ENCODE peak calls at places on chromosomes 16 and 17, in four cellular contexts. One of them, this sample, is unnamed.

GRCh38 chr16:46496701-46497100 is 124.5 kb downstream of the SHCBP1 start:
- DNase-seq in heart left ventricle: no peak
- DNase-seq in A673: no peak
- DNase-seq in left ventricle myocardium inferior: no peak
- DNase-seq in this sample: no peak

GRCh38 chr17:6279659-6280058 is 155.3 kb downstream of the AIPL1 start:
- DNase-seq in heart left ventricle: no peak
- DNase-seq in A673: peak
- DNase-seq in left ventricle myocardium inferior: no peak
- DNase-seq in this sample: no peak

GRCh38 chr16:27892879-27893278 is 170.6 kb downstream of the GSG1L start:
- DNase-seq in heart left ventricle: no peak
- DNase-seq in A673: no peak
- DNase-seq in left ventricle myocardium inferior: no peak
- DNase-seq in this sample: no peak

GRCh38 chr16:57270221-57271062 is 14.0 kb downstream of the PLLP start:
- DNase-seq in heart left ventricle: no peak
- DNase-seq in A673: no peak
- DNase-seq in left ventricle myocardium inferior: no peak
- DNase-seq in this sample: no peak

GRCh38 chr17:17021194-17021863 is 20.9 kb upstream of the MPRIP start:
- DNase-seq in heart left ventricle: peak
- DNase-seq in A673: peak
- DNase-seq in left ventricle myocardium inferior: peak
- DNase-seq in this sample: no peak

GRCh38 chr16:85551319-85551978 is 61.7 kb upstream of the GSE1 start:
- DNase-seq in heart left ventricle: no peak
- DNase-seq in A673: no peak
- DNase-seq in left ventricle myocardium inferior: no peak
- DNase-seq in this sample: no peak

GRCh38 chr16:27286446-27286845 is 17.9 kb upstream of the NSMCE1 start:
- DNase-seq in heart left ventricle: peak
- DNase-seq in A673: no peak
- DNase-seq in left ventricle myocardium inferior: no peak
- DNase-seq in this sample: no peak

GRCh38 chr16:64455275-64455674 is 666.6 kb downstream of the CDH11 start:
- DNase-seq in heart left ventricle: no peak
- DNase-seq in A673: no peak
- DNase-seq in left ventricle myocardium inferior: no peak
- DNase-seq in this sample: no peak

GRCh38 chr16:49620868-49621239 is 235.1 kb downstream of the ZNF423 start:
- DNase-seq in heart left ventricle: no peak
- DNase-seq in A673: peak
- DNase-seq in left ventricle myocardium inferior: no peak
- DNase-seq in this sample: no peak

GRCh38 chr17:32774286-32775084 is 102.4 kb downstream of the MYO1D start:
- DNase-seq in heart left ventricle: no peak
- DNase-seq in A673: no peak
- DNase-seq in left ventricle myocardium inferior: no peak
- DNase-seq in this sample: no peak

GRCh38 chr17:32769846-32770245 is 107.1 kb downstream of the MYO1D start:
- DNase-seq in heart left ventricle: no peak
- DNase-seq in A673: no peak
- DNase-seq in left ventricle myocardium inferior: no peak
- DNase-seq in this sample: no peak

GRCh38 chr17:32772453-32773025 is 104.4 kb downstream of the MYO1D start:
- DNase-seq in heart left ventricle: no peak
- DNase-seq in A673: no peak
- DNase-seq in left ventricle myocardium inferior: no peak
- DNase-seq in this sample: no peak

GRCh38 chr17:32771396-32771795 is 105.5 kb downstream of the MYO1D start:
- DNase-seq in heart left ventricle: no peak
- DNase-seq in A673: no peak
- DNase-seq in left ventricle myocardium inferior: no peak
- DNase-seq in this sample: no peak
- H3K27ac ChIP-seq in heart left ventricle: no peak
- H3K27ac ChIP-seq in A673: no peak
- H3K27ac ChIP-seq in left ventricle myocardium inferior: no peak
- H3K27ac ChIP-seq in this sample: no peak

GRCh38 chr16:72287646-72288045 is 115.7 kb upstream of the PMFBP1 start:
- DNase-seq in heart left ventricle: no peak
- DNase-seq in A673: no peak
- DNase-seq in left ventricle myocardium inferior: no peak
- DNase-seq in this sample: no peak

GRCh38 chr16:72295914-72296313 is 124.0 kb upstream of the PMFBP1 start:
- DNase-seq in heart left ventricle: no peak
- DNase-seq in A673: no peak
- DNase-seq in left ventricle myocardium inferior: no peak
- DNase-seq in this sample: no peak

GRCh38 chr16:72291531-72291981 is 119.6 kb upstream of the PMFBP1 start:
- DNase-seq in heart left ventricle: no peak
- DNase-seq in A673: peak
- DNase-seq in left ventricle myocardium inferior: no peak
- DNase-seq in this sample: no peak

GRCh38 chr16:72286936-72287620 is 115.1 kb upstream of the PMFBP1 start:
- DNase-seq in heart left ventricle: no peak
- DNase-seq in A673: no peak
- DNase-seq in left ventricle myocardium inferior: no peak
- DNase-seq in this sample: no peak

DNA sequence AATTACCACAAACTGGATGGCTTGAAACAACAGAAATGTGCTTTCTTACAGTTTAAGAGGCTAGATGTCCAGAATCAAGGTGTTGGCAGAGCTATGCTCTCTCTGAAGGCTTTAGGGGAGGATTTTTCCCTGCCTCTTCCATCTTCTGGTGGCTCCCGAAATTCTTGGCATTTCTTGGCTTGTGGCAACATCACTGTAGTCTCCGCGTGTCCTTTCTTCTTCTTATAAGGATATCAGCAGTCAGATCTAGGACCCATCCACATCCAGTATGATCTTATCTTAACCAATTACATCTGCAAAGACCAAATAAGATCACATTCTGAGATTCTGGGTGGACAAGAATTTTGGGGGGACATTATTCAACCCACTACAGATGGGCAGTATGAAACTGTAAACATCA is 119.2 kb upstream of the PMFBP1 start:
- DNase-seq in heart left ventricle: no peak
- DNase-seq in A673: no peak
- DNase-seq in left ventricle myocardium inferior: no peak
- DNase-seq in this sample: no peak
- H3K27ac ChIP-seq in heart left ventricle: no peak
- H3K27ac ChIP-seq in A673: no peak
- H3K27ac ChIP-seq in left ventricle myocardium inferior: no peak
- H3K27ac ChIP-seq in this sample: no peak

GRCh38 chr16:22192261-22193133 is 13.6 kb upstream of the EEF2K start:
- DNase-seq in heart left ventricle: peak
- DNase-seq in A673: peak
- DNase-seq in left ventricle myocardium inferior: peak
- DNase-seq in this sample: peak

GRCh38 chr16:22193134-22193411 is 13.0 kb upstream of the EEF2K start:
- DNase-seq in heart left ventricle: no peak
- DNase-seq in A673: no peak
- DNase-seq in left ventricle myocardium inferior: no peak
- DNase-seq in this sample: no peak

GRCh38 chr16:22195445-22195694 is 10.7 kb upstream of the EEF2K start:
- DNase-seq in heart left ventricle: no peak
- DNase-seq in A673: no peak
- DNase-seq in left ventricle myocardium inferior: no peak
- DNase-seq in this sample: no peak

GRCh38 chr16:22195695-22196558 is 10.2 kb upstream of the EEF2K start:
- DNase-seq in heart left ventricle: peak
- DNase-seq in A673: peak
- DNase-seq in left ventricle myocardium inferior: peak
- DNase-seq in this sample: peak

GRCh38 chr16:22194707-22195444 is 11.2 kb upstream of the EEF2K start:
- DNase-seq in heart left ventricle: no peak
- DNase-seq in A673: no peak
- DNase-seq in left ventricle myocardium inferior: no peak
- DNase-seq in this sample: no peak
- H3K27ac ChIP-seq in heart left ventricle: peak
- H3K27ac ChIP-seq in A673: no peak
- H3K27ac ChIP-seq in left ventricle myocardium inferior: peak
- H3K27ac ChIP-seq in this sample: peak

GRCh38 chr16:15819046-15819445 is 37.8 kb downstream of the MYH11 start:
- DNase-seq in heart left ventricle: no peak
- DNase-seq in A673: no peak
- DNase-seq in left ventricle myocardium inferior: no peak
- DNase-seq in this sample: no peak
- H3K27ac ChIP-seq in heart left ventricle: no peak
- H3K27ac ChIP-seq in A673: no peak
- H3K27ac ChIP-seq in left ventricle myocardium inferior: no peak
- H3K27ac ChIP-seq in this sample: no peak

GRCh38 chr17:66317629-66318028 is 15.2 kb downstream of the PRKCA start:
- DNase-seq in heart left ventricle: no peak
- DNase-seq in A673: no peak
- DNase-seq in left ventricle myocardium inferior: no peak
- DNase-seq in this sample: no peak
- H3K27ac ChIP-seq in heart left ventricle: no peak
- H3K27ac ChIP-seq in A673: no peak
- H3K27ac ChIP-seq in left ventricle myocardium inferior: no peak
- H3K27ac ChIP-seq in this sample: no peak

DNA sequence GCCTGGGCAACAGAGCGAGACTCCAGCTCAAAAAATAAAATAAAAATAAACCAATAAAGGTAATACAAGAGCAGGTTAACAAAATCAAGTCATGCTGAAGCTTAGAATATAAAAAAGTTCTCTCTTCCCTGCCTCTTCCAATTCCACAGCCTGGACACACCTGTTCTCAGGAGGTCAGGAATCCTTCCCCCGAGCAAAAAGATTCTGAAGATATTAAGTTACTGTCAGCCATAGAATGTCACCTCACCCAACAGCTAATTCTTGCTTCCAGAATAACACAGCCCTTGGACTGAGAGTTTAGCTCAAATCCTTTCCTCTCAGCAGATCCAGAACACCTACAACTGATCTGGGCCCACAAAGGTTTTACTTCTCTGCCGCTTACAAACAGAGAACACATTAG is 27.1 kb downstream of the SLC39A11 start:
- DNase-seq in heart left ventricle: no peak
- DNase-seq in A673: no peak
- DNase-seq in left ventricle myocardium inferior: no peak
- DNase-seq in this sample: no peak
- H3K27ac ChIP-seq in heart left ventricle: no peak
- H3K27ac ChIP-seq in A673: no peak
- H3K27ac ChIP-seq in left ventricle myocardium inferior: peak
- H3K27ac ChIP-seq in this sample: no peak

GRCh38 chr16:2983706-2984136 is 3.5 kb upstream of the PKMYT1 start:
- DNase-seq in heart left ventricle: peak
- DNase-seq in A673: peak
- DNase-seq in left ventricle myocardium inferior: peak
- DNase-seq in this sample: no peak

GRCh38 chr16:2981177-2981898 is 1.1 kb upstream of the PKMYT1 start:
- DNase-seq in heart left ventricle: no peak
- DNase-seq in A673: no peak
- DNase-seq in left ventricle myocardium inferior: no peak
- DNase-seq in this sample: no peak

GRCh38 chr16:2982402-2982801 is 2.2 kb upstream of the PKMYT1 start:
- DNase-seq in heart left ventricle: no peak
- DNase-seq in A673: no peak
- DNase-seq in left ventricle myocardium inferior: no peak
- DNase-seq in this sample: no peak

GRCh38 chr16:2980227-2981176 is at the start of gene PKMYT1:
- DNase-seq in heart left ventricle: peak
- DNase-seq in A673: peak
- DNase-seq in left ventricle myocardium inferior: peak
- DNase-seq in this sample: peak

DNA sequence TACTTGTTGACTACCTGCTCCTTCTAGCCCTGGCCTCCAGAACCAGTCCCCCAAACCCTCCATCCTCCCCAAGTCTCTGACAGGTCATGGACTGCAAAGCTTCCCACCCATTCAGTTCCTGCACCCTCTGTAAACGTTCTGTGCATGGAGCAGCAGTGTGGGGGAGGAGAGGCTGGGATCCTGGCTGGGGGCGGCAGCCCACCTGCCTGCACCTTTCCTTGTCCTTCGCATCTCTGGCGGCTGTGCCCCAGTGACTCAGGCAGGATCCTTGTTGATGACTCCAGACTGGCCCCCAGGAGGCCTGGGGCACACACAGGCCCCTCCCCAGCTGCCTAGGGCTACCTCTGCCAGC is 1.6 kb upstream of the PKMYT1 start:
- DNase-seq in heart left ventricle: no peak
- DNase-seq in A673: no peak
- DNase-seq in left ventricle myocardium inferior: no peak
- DNase-seq in this sample: no peak
- H3K27ac ChIP-seq in heart left ventricle: no peak
- H3K27ac ChIP-seq in A673: no peak
- H3K27ac ChIP-seq in left ventricle myocardium inferior: no peak
- H3K27ac ChIP-seq in this sample: no peak

GRCh38 chr17:1170739-1171138 is 9.0 kb downstream of the ABR start:
- DNase-seq in heart left ventricle: no peak
- DNase-seq in A673: no peak
- DNase-seq in left ventricle myocardium inferior: no peak
- DNase-seq in this sample: no peak

GRCh38 chr17:1169913-1170312 is 9.9 kb downstream of the ABR start:
- DNase-seq in heart left ventricle: no peak
- DNase-seq in A673: no peak
- DNase-seq in left ventricle myocardium inferior: no peak
- DNase-seq in this sample: no peak

GRCh38 chr17:1169471-1169908 is 10.3 kb downstream of the ABR start:
- DNase-seq in heart left ventricle: no peak
- DNase-seq in A673: no peak
- DNase-seq in left ventricle myocardium inferior: no peak
- DNase-seq in this sample: no peak

GRCh38 chr17:1173456-1174370 is 6.1 kb downstream of the ABR start:
- DNase-seq in heart left ventricle: no peak
- DNase-seq in A673: no peak
- DNase-seq in left ventricle myocardium inferior: no peak
- DNase-seq in this sample: no peak

DNA sequence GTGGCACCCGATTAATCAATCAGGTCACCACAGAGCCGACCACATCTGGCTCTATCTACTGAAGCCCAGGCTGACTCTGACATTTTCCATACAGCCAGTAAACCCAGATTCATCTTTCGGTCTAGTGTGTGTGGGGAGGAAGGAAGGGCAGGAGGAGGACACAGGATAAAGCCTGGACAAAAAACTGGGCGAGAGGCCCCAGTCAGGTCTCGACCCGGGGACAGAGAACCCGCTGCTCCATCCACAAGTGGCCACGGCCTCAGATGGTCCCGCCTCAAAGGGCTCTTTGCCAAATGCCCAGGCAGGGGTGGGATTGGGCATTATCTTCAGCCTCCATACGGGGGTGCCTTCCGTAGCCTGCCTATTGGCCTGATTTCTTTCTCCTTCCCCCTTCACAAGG is 7.8 kb downstream of the ABR start:
- DNase-seq in heart left ventricle: no peak
- DNase-seq in A673: no peak
- DNase-seq in left ventricle myocardium inferior: no peak
- DNase-seq in this sample: no peak
- H3K27ac ChIP-seq in heart left ventricle: no peak
- H3K27ac ChIP-seq in A673: no peak
- H3K27ac ChIP-seq in left ventricle myocardium inferior: peak
- H3K27ac ChIP-seq in this sample: no peak

GRCh38 chr17:44251062-44251461 is 16.9 kb downstream of the SLC4A1 start:
- DNase-seq in heart left ventricle: no peak
- DNase-seq in A673: no peak
- DNase-seq in left ventricle myocardium inferior: no peak
- DNase-seq in this sample: no peak
- H3K27ac ChIP-seq in heart left ventricle: no peak
- H3K27ac ChIP-seq in A673: no peak
- H3K27ac ChIP-seq in left ventricle myocardium inferior: no peak
- H3K27ac ChIP-seq in this sample: no peak

This sample was measured in CD4-positive, alpha-beta T cell.